ENCODE peak calls at places on chromosome 20, in seven cellular contexts. Q, L, C, K, Y, S and U are unnamed samples.

GRCh38 chr20:42836339-42836738 is 353.4 kb downstream of the PTPRT start:
- DNase-seq in Q (no peak), L (no peak), C (no peak), K (no peak), Y (no peak), S (no peak), U (no peak)

GRCh38 chr20:51341581-51341980 is 200.9 kb downstream of the NFATC2 start:
- DNase-seq in Q (no peak), L (no peak), C (no peak), K (no peak), Y (no peak), S (no peak), U (no peak)

GRCh38 chr20:33846291-33846916 is 35.3 kb downstream of the CHMP4B start:
- DNase-seq in Q (no peak), L (no peak), C (no peak), K (no peak), Y (no peak), S (no peak), U (no peak)

GRCh38 chr20:44085616-44086434 is 101.2 kb downstream of the JPH2 start:
- DNase-seq in Q (no peak), L (no peak), C (no peak), K (no peak), Y (no peak), S (no peak), U (no peak)

GRCh38 chr20:50789968-50790650 is 4.8 kb upstream of the BCAS4 start:
- DNase-seq in Q (no peak), L (no peak), C (no peak), K (no peak), Y (no peak), S (no peak), U (no peak)

GRCh38 chr20:9269280-9269971 is 200.5 kb downstream of the PLCB4 start:
- DNase-seq in Q (no peak), L (no peak), C (peak; percentile 64), K (no peak), Y (no peak), S (no peak), U (no peak)

GRCh38 chr20:44582321-44583025 is at the start of gene PKIG:
- DNase-seq in Q (no peak), L (no peak), C (peak; percentile 88), K (no peak), Y (no peak), S (peak; percentile 34), U (no peak)

GRCh38 chr20:4855097-4855496 is 133.4 kb downstream of the PRND start:
- DNase-seq in Q (no peak), L (no peak), C (no peak), K (no peak), Y (no peak), S (no peak), U (no peak)

GRCh38 chr20:37528442-37529213 is 952 bp upstream of the BLCAP start:
- DNase-seq in Q (no peak), L (no peak), C (peak; percentile 68), K (no peak), Y (no peak), S (no peak), U (no peak)

GRCh38 chr20:12653642-12654041 is 355.1 kb upstream of the SPTLC3 start:
- DNase-seq in Q (no peak), L (no peak), C (no peak), K (no peak), Y (no peak), S (no peak), U (no peak)

GRCh38 chr20:4038047-4038459 is 22.7 kb upstream of the RNF24 start:
- DNase-seq in Q (peak; percentile 69), L (peak; percentile 58), C (peak; percentile 87), K (no peak), Y (peak; percentile 67), S (peak; percentile 68), U (peak; percentile 69)

GRCh38 chr20:32968833-32969241 is 35.4 kb downstream of the SUN5 start:
- DNase-seq in Q (no peak), L (no peak), C (peak; percentile 37), K (no peak), Y (peak; percentile 1), S (peak; percentile 7), U (no peak)

GRCh38 chr20:59744756-59745155 is 140.4 kb downstream of the PHACTR3 start:
- DNase-seq in Q (no peak), L (no peak), C (no peak), K (no peak), Y (no peak), S (no peak), U (no peak)

GRCh38 chr20:37299718-37300529 is 10.5 kb downstream of the MANBAL start:
- DNase-seq in Q (no peak), L (no peak), C (peak; percentile 82), K (peak; percentile 34), Y (peak; percentile 37), S (no peak), U (no peak)

GRCh38 chr20:4040283-4041179 is 25.2 kb upstream of the RNF24 start:
- DNase-seq in Q (no peak), L (no peak), C (no peak), K (no peak), Y (no peak), S (peak; percentile 36), U (no peak)

GRCh38 chr20:21102691-21103311 is 3.4 kb downstream of the LINC00237 start:
- DNase-seq in Q (peak; percentile 38), L (no peak), C (peak; percentile 41), K (peak; percentile 64), Y (peak; percentile 75), S (peak; percentile 24), U (peak; percentile 21)

GRCh38 chr20:15296422-15296821 is 959.0 kb upstream of the FLRT3 start:
- DNase-seq in Q (no peak), L (no peak), C (no peak), K (no peak), Y (no peak), S (no peak), U (no peak)

GRCh38 chr20:25023316-25023715 is 30.8 kb upstream of the APMAP start:
- DNase-seq in Q (no peak), L (no peak), C (no peak), K (no peak), Y (no peak), S (no peak), U (no peak)

GRCh38 chr20:50710492-50711063 is 19.2 kb upstream of the RIPOR3 start:
- DNase-seq in Q (no peak), L (no peak), C (peak; percentile 85), K (no peak), Y (no peak), S (no peak), U (no peak)

GRCh38 chr20:21719592-21720214 is 14.2 kb downstream of the PAX1 start:
- DNase-seq in Q (no peak), L (no peak), C (peak; percentile 51), K (peak; percentile 36), Y (peak; percentile 74), S (peak; percentile 64), U (peak; percentile 5)

GRCh38 chr20:20338133-20338730 is 29.7 kb upstream of the INSM1 start:
- DNase-seq in Q (no peak), L (no peak), C (no peak), K (peak; percentile 40), Y (peak; percentile 35), S (no peak), U (no peak)

GRCh38 chr20:59775221-59776055 is 158.0 kb downstream of the SYCP2 start:
- DNase-seq in Q (no peak), L (no peak), C (no peak), K (no peak), Y (no peak), S (no peak), U (peak; percentile 7)

GRCh38 chr20:24657211-24657610 is 187.8 kb downstream of the SYNDIG1 start:
- DNase-seq in Q (no peak), L (no peak), C (peak; percentile 14), K (no peak), Y (no peak), S (peak; percentile 38), U (no peak)

GRCh38 chr20:23156170-23156841 is 70.2 kb upstream of the CD93 start:
- DNase-seq in Q (no peak), L (no peak), C (peak; percentile 90), K (no peak), Y (no peak), S (no peak), U (no peak)